ENCODE peak calls at places on chromosomes 12 and 14, in five cellular contexts. S is mesendoderm, Y is mesenchymal stem cell, E is H9, Q is trophoblast cell. K is an unnamed sample.

GRCh38 chr12:46373303-46374182 is 970 bp upstream of the SLC38A2 start:
- DNase-seq in Q (peak; percentile 62), S (peak; percentile 88), Y (peak; percentile 82), E (peak; percentile 82), K (peak; percentile 60)

GRCh38 chr14:105605501-105606304 is 79.3 kb downstream of the TMEM121 start:
- DNase-seq in Q (no peak), E (no peak), Y (no peak), S (no peak), K (no peak)

GRCh38 chr12:76883826-76884225 is 5.0 kb upstream of the CSRP2 start:
- DNase-seq in Q (no peak), Y (peak; percentile 55), S (no peak), E (no peak), K (no peak)

GRCh38 chr12:132295101-132295526 is 34.3 kb downstream of the GALNT9 start:
- DNase-seq in S (no peak), E (no peak), Y (no peak), Q (no peak), K (no peak)

GRCh38 chr12:133129368-133130037 is 571 bp downstream of the ZNF891 start:
- DNase-seq in Q (no peak), Y (no peak), E (no peak), S (no peak), K (no peak)

GRCh38 chr14:74804219-74804825 is 41.2 kb downstream of the YLPM1 start:
- DNase-seq in Q (peak; percentile 20), E (no peak), Y (peak; percentile 69), S (peak; percentile 81), K (peak; percentile 2)

GRCh38 chr14:81147140-81147897 is 73.4 kb downstream of the GTF2A1 start:
- DNase-seq in Y (no peak), E (no peak), S (no peak), Q (no peak), K (no peak)

GRCh38 chr12:26566670-26567069 is 266.3 kb downstream of the ITPR2 start:
- DNase-seq in S (no peak), Q (no peak), Y (no peak), E (no peak), K (no peak)

GRCh38 chr14:99215277-99215676 is 56.7 kb downstream of the BCL11B start:
- DNase-seq in Y (no peak), E (no peak), S (no peak), Q (no peak), K (no peak)

GRCh38 chr14:69358233-69358963 is 39.7 kb downstream of the ERH start:
- DNase-seq in Q (no peak), E (no peak), Y (no peak), S (no peak), K (no peak)

GRCh38 chr14:24673534-24674203 is 39.7 kb upstream of the GZMB start:
- DNase-seq in Q (no peak), Y (no peak), S (no peak), E (no peak), K (no peak)

GRCh38 chr12:11755311-11755930 is 105.9 kb downstream of the ETV6 start:
- DNase-seq in S (no peak), Q (no peak), Y (peak; percentile 85), E (no peak), K (no peak)

GRCh38 chr14:64114166-64114565 is 180.0 kb downstream of the ESR2 start:
- DNase-seq in S (peak; percentile 78), Q (no peak), E (peak; percentile 39), Y (peak; percentile 64), K (no peak)

GRCh38 chr12:61654698-61655097 is 605.5 kb upstream of the USP15 start:
- DNase-seq in Y (peak; percentile 37), Q (no peak), E (no peak), S (no peak), K (no peak)

GRCh38 chr14:21647380-21647779 is 6.3 kb upstream of the OR4E2 start:
- DNase-seq in S (no peak), Q (no peak), E (no peak), Y (peak; percentile 18), K (no peak)

DNA sequence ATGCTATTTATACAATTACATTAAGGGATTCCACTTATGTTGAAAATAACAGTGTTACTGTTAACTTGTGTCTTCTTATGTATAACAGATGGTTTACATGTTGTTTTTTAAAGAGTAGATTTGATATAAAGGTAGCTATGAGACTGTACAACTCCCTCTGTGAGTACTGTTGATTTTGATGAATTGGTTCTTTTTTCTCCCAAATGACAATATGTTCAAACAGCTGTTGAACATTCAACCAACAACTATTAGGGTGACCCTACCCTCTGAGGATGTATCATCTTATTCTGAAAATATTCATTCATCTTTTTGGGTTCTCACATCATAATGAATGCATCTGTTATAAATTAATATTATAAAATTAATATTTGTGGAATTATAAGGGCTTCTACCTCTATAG is 456.9 kb upstream of the MGAT4C start:
- DNase-seq in Y (no peak), E (no peak), Q (no peak), S (no peak), K (no peak)
- H3K18ac ChIP-seq in Y (no peak overlapping the region), E (no peak overlapping the region), Q (no peak overlapping the region), S (no peak overlapping the region), K (no peak overlapping the region)

DNA sequence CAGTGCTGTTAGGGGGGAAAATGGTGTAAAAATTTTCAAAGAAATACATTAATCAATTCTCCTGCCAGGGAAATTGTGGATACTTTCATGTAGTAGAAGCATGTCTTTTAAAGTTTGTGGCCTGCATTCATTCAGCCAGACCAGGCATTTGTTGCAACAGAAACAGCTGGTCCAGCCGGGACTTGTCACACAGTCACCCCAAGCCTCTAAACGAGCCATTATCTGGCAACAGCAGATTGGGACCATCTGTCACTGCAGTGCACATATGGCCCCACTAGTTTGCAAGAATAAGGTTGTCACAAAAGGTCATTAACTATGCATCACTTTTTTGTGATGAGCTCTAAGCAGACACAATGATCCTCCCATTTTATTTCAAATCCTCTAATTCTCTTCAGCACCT is 193.9 kb downstream of the PHLDA1 start:
- DNase-seq in E (no peak), Y (peak; percentile 63), S (peak; percentile 80), Q (no peak), K (no peak)
- H2BK5ac ChIP-seq in E (no peak overlapping the region), Y (no peak overlapping the region), S (no peak overlapping the region), Q (no peak overlapping the region), K (no peak overlapping the region)

DNA sequence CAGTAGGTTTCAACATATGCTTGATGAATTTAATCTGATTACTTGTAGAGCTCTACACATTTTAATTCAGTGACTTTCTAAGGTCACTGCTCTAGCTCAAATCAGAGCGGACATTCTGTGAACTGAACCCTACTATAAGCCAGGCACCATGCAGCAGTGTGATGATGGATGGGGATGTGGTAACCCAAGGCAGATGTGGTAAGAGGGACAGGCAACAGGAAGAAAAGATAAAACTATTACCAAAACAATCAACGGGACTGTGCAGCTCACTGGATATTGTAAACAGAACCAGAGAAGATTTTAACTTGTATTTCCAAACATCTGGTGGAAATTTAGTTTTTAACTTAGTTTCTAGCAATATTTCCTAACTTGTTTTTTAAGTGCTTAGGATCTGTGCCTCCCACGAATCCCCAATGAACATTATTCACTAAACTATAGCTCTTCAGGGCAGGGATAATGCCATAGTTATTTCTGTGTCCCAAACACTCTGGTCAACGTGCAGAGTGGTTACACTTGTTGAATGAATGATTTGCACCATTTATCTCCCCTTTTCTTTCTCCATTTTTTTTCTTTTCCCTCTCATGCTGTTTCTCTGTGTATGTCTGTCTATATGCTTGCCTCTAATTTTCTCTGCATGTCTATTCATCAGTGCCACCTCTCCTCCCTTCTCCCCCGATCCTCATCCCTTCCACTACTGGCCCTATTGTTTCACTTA is 3.0 kb downstream of the ERO1A start:
- DNase-seq in Q (no peak), S (no peak), E (no peak), Y (peak; percentile 84), K (no peak)
- H3K23ac ChIP-seq in Q (no peak overlapping the region), S (no peak overlapping the region), E (no peak overlapping the region), Y (no peak overlapping the region), K (no peak overlapping the region)

GRCh38 chr14:61563880-61564622 is 131.3 kb upstream of the HIF1A start:
- DNase-seq in Y (no peak), Q (no peak), S (no peak), E (no peak), K (no peak)

GRCh38 chr14:61563162-61563511 is 132.2 kb upstream of the HIF1A start:
- DNase-seq in E (no peak), S (no peak), Q (no peak), Y (no peak), K (no peak)

GRCh38 chr14:61561144-61561543 is 134.2 kb upstream of the HIF1A start:
- DNase-seq in Q (no peak), Y (peak; percentile 84), E (no peak), S (peak; percentile 37), K (no peak)

GRCh38 chr14:61561657-61562276 is 133.5 kb upstream of the HIF1A start:
- DNase-seq in E (peak; percentile 44), Q (peak; percentile 98), S (peak; percentile 89), Y (peak; percentile 99), K (no peak)

GRCh38 chr14:61562321-61563161 is 132.8 kb upstream of the HIF1A start:
- DNase-seq in E (no peak), S (no peak), Q (peak; percentile 85), Y (peak; percentile 100), K (no peak)
- H3K18ac ChIP-seq in E (no peak overlapping the region), S (peak overlapping the region; percentile 20), Q (peak overlapping the region; percentile 94), Y (peak overlapping the region; percentile 82), K (peak overlapping the region; percentile 63)

DNA sequence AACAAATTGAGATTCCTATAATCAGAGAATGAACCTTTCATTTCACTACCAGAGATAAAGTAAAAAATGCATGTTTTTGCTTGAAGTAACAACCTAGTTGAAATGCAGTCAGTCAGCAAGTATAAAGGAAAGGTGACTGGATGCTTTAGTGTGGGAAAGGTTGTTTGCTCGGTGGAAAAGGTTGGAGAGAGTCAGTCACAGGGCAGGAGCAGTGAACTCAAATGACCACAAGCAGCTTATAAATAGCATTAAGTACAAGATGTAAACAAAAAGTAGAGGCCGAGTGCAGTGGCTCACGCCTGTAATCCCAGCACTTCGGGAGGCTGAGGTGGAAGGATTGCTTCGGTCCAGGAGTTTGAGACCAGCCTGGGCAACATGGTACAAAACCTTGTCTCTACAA is 98.1 kb upstream of the FGD4 start:
- DNase-seq in S (no peak), Q (no peak), Y (peak; percentile 81), E (no peak), K (no peak)
- H2BK5ac ChIP-seq in S (no peak overlapping the region), Q (no peak overlapping the region), Y (no peak overlapping the region), E (no peak overlapping the region), K (no peak overlapping the region)

DNA sequence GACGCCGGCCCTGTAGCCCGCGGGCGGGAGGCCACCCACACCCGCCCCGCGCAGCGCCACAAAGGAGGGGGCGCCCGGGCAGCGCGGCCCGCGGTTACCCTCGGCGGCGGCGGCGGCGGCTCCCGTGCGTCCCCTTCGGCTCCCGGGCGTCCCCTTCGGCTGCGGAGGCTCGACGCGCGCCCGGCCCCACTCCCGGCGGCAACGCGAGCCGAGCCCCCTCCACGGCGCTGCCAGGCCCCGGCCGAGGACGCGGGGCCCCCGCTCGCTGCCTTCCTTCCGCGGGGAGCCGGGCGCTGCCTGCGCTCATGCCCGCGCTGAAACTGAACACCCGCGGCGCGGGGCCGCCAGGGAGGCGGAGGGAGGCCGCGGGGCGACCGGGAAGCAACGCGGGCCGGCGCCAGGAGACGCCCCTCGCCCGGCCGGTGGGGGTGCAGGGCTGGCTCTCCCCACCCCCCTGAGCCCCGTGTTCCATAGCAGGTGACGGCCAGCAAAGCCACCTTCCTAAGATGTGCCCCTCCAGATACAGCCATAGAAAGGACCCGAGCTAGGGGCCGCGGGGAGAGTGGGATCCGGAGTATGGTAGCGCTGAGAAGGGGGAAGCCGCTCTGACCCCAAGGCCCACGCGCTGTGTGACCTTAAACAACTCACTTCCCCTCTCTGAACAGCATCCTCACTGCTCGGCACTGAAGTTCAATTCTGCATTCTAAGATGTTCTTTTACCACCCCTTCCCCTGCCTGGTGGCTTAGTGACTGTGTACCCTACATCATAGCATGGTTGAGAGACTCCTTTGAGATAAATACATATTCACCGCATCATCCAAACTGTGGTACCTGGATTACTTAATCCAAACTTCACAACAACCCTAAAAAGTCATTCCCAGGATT is 42.8 kb downstream of the KDM2B start:
- DNase-seq in S (no peak), Q (no peak), Y (peak; percentile 13), E (no peak), K (no peak)
- H3K23ac ChIP-seq in S (no peak overlapping the region), Q (no peak overlapping the region), Y (peak overlapping the region; percentile 46), E (no peak overlapping the region), K (peak overlapping the region; percentile 75)

K was measured in neuronal stem cell.